ENCODE peak calls at places on chromosomes 13 and 19, in four cellular contexts. Y is K562, D is HepG2, N is GM12878. M is an unnamed sample.

GRCh38 chr13:102846261-102847015 is 606 bp downstream of the ERCC5 start:
- DNase-seq in Y (no peak), D (peak), N (no peak), M (no peak)

GRCh38 chr13:42996584-42996983 is 4.5 kb upstream of the EPSTI1 start:
- DNase-seq in Y (no peak), D (peak), N (no peak), M (no peak)

GRCh38 chr19:42555801-42556200 is 27.5 kb upstream of the CEACAM1 start:
- DNase-seq in Y (no peak), D (no peak), N (no peak), M (no peak)

GRCh38 chr19:29544656-29545360 is 19.0 kb downstream of the VSTM2B start:
- DNase-seq in Y (no peak), D (no peak), N (no peak), M (no peak)

GRCh38 chr13:26719356-26719945 is 41.1 kb downstream of the GPR12 start:
- DNase-seq in Y (peak), D (no peak), N (no peak), M (peak)

GRCh38 chr13:109734002-109734785 is 52.2 kb downstream of the IRS2 start:
- DNase-seq in Y (no peak), D (no peak), N (no peak), M (no peak)

GRCh38 chr19:1259206-1259872 is 9.8 kb upstream of the CIRBP start:
- DNase-seq in Y (no peak), D (peak), N (peak), M (no peak)

GRCh38 chr13:42876810-42877550 is 95.6 kb downstream of the FAM216B start:
- DNase-seq in Y (no peak), D (no peak), N (no peak), M (no peak)

GRCh38 chr13:34300559-34300958 is 482.6 kb downstream of the RFC3 start:
- DNase-seq in Y (no peak), D (peak), N (no peak), M (no peak)

GRCh38 chr19:407501-408440 is 1.2 kb downstream of the C2CD4C start:
- DNase-seq in Y (no peak), D (no peak), N (no peak), M (no peak)

GRCh38 chr19:8046569-8047165 is 5.9 kb upstream of the CCL25 start:
- DNase-seq in Y (no peak), D (no peak), N (no peak), M (no peak)

GRCh38 chr19:32101206-32101605 is 244.2 kb upstream of the ZNF507 start:
- DNase-seq in Y (no peak), D (no peak), N (no peak), M (no peak)

GRCh38 chr13:84096221-84096620 is 213.9 kb upstream of the SLITRK1 start:
- DNase-seq in Y (no peak), D (no peak), N (no peak), M (no peak)

GRCh38 chr13:26300140-26300539 is 46.2 kb downstream of the CDK8 start:
- DNase-seq in Y (no peak), D (no peak), N (no peak), M (no peak)

GRCh38 chr19:35249146-35249847 is 495 bp downstream of the LSR start:
- DNase-seq in Y (peak), D (no peak), N (no peak), M (no peak)

GRCh38 chr19:28917661-28918060 is 295.3 kb downstream of the UQCRFS1 start:
- DNase-seq in Y (no peak), D (no peak), N (no peak), M (no peak)

GRCh38 chr19:33472696-33473624 is 48.6 kb downstream of the PEPD start:
- DNase-seq in Y (no peak), D (no peak), N (no peak), M (no peak)

GRCh38 chr19:58170860-58171259 is 12.0 kb upstream of the ZNF274 start:
- DNase-seq in Y (no peak), D (no peak), N (no peak), M (no peak)

GRCh38 chr19:1865172-1866010 is 2.0 kb upstream of the KLF16 start:
- DNase-seq in Y (no peak), D (no peak), N (no peak), M (no peak)

GRCh38 chr13:67515895-67516294 is 285.8 kb upstream of the PCDH9 start:
- DNase-seq in Y (no peak), D (no peak), N (no peak), M (no peak)

GRCh38 chr19:1765904-1766799 is 12.8 kb downstream of the ONECUT3 start:
- DNase-seq in Y (no peak), D (no peak), N (no peak), M (no peak)

GRCh38 chr19:51368366-51369282 is at the start of gene CLDND2:
- DNase-seq in Y (peak), D (no peak), N (no peak), M (no peak)

GRCh38 chr13:54643863-54644262 is 1615.2 kb downstream of the OLFM4 start:
- DNase-seq in Y (no peak), D (no peak), N (no peak), M (no peak)

GRCh38 chr19:11483176-11484111 is 2.6 kb upstream of the ELAVL3 start:
- DNase-seq in Y (peak), D (no peak), N (no peak), M (no peak)

GRCh38 chr19:33157906-33158305 is 26.0 kb downstream of the WDR88 start:
- DNase-seq in Y (no peak), D (no peak), N (no peak), M (no peak)

GRCh38 chr19:35557539-35558399 is 5.7 kb downstream of the ATP4A start:
- DNase-seq in Y (peak), D (no peak), N (no peak), M (peak)

GRCh38 chr13:50419896-50420295 is 404.7 kb downstream of the KCNRG start:
- DNase-seq in Y (no peak), D (no peak), N (no peak), M (no peak)

GRCh38 chr13:31756346-31756745 is 17.0 kb downstream of the RXFP2 start:
- DNase-seq in Y (no peak), D (no peak), N (no peak), M (no peak)

GRCh38 chr19:46515879-46516350 is 20.2 kb upstream of the PNMA8B start:
- DNase-seq in Y (peak), D (peak), N (no peak), M (peak)

GRCh38 chr13:86792153-86792651 is 879.0 kb upstream of the SLITRK5 start:
- DNase-seq in Y (no peak), D (no peak), N (no peak), M (no peak)

GRCh38 chr19:36265856-36266374 is 51.0 kb downstream of the ZNF146 start:
- DNase-seq in Y (peak), D (no peak), N (no peak), M (no peak)

GRCh38 chr19:35462476-35462953 is 14.5 kb downstream of the FFAR2 start:
- DNase-seq in Y (no peak), D (no peak), N (peak), M (no peak)

GRCh38 chr13:28059214-28059613 is 41.2 kb downstream of the FLT3 start:
- DNase-seq in Y (peak), D (peak), N (no peak), M (peak)

GRCh38 chr19:18771328-18772242 is 19.5 kb downstream of the COMP start:
- DNase-seq in Y (no peak), D (peak), N (no peak), M (peak)

GRCh38 chr19:40464059-40465024 is 1.2 kb downstream of the BLVRB start:
- DNase-seq in Y (peak), D (peak), N (no peak), M (peak)

GRCh38 chr13:109790951-109791605 is 4.7 kb upstream of the IRS2 start:
- DNase-seq in Y (no peak), D (peak), N (no peak), M (peak)

GRCh38 chr19:58229255-58229639 is 533 bp downstream of the ZNF544 start:
- DNase-seq in Y (no peak), D (peak), N (no peak), M (no peak)

GRCh38 chr19:55308281-55308680 is 16.9 kb downstream of the TMEM150B start:
- DNase-seq in Y (no peak), D (no peak), N (no peak), M (no peak)
- TF ChIP-seq FOXK2 in Y (no peak), D (no peak), N (no peak), M (no peak)

GRCh38 chr19:54389556-54389955 is 24.8 kb upstream of the LAIR1 start:
- DNase-seq in Y (no peak), D (no peak), N (no peak), M (no peak)

GRCh38 chr19:54391589-54392061 is 23.6 kb upstream of the TTYH1 start:
- DNase-seq in Y (no peak), D (peak), N (no peak), M (no peak)

GRCh38 chr19:54392078-54392477 is 23.2 kb upstream of the TTYH1 start:
- DNase-seq in Y (no peak), D (no peak), N (no peak), M (no peak)

GRCh38 chr19:54388803-54389144 is 24.0 kb upstream of the LAIR1 start:
- DNase-seq in Y (no peak), D (no peak), N (no peak), M (no peak)

GRCh38 chr19:54390942-54391577 is 24.2 kb upstream of the TTYH1 start:
- DNase-seq in Y (peak), D (peak), N (no peak), M (peak)
- TF ChIP-seq FOXM1 in Y (no peak), D (no peak), N (no peak), M (no peak)

GRCh38 chr13:23657056-23657455 is 86.8 kb downstream of the TNFRSF19 start:
- DNase-seq in Y (no peak), D (no peak), N (no peak), M (no peak)

GRCh38 chr13:23655321-23655720 is 85.1 kb downstream of the TNFRSF19 start:
- DNase-seq in Y (no peak), D (no peak), N (no peak), M (no peak)

GRCh38 chr13:23654111-23655110 is 84.2 kb downstream of the TNFRSF19 start:
- DNase-seq in Y (no peak), D (peak), N (no peak), M (no peak)

GRCh38 chr13:23658929-23659541 is 88.8 kb downstream of the TNFRSF19 start:
- DNase-seq in Y (no peak), D (no peak), N (no peak), M (no peak)

DNA sequence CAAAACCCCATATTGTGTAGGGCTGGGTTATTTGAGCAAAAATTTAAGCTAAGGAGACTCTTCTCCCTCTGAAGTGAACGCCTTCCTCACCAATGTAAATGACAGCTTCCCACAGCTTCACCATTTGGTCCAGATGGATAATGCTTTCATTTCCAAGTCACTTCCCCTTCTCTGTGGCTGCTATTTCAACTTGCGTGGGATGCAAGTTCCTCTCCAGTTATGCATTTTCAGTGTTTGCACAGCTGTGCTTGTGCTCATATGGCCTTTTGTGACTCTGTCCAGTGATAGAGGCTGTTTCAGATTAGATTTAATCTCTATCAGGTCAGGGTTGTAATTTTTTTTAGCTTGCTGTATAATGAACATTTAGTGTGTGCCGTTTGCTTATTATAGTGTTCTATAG is 86.4 kb downstream of the TNFRSF19 start:
- DNase-seq in Y (no peak), D (peak), N (no peak), M (no peak)
- TF ChIP-seq FOXK2 in Y (no peak), D (no peak), N (no peak), M (no peak)

GRCh38 chr19:12983561-12984142 is 11.6 kb upstream of the NFIX start:
- DNase-seq in Y (peak), D (peak), N (no peak), M (peak)
- TF ChIP-seq FOXM1 in Y (no peak), D (no peak), N (no peak), M (no peak)

DNA sequence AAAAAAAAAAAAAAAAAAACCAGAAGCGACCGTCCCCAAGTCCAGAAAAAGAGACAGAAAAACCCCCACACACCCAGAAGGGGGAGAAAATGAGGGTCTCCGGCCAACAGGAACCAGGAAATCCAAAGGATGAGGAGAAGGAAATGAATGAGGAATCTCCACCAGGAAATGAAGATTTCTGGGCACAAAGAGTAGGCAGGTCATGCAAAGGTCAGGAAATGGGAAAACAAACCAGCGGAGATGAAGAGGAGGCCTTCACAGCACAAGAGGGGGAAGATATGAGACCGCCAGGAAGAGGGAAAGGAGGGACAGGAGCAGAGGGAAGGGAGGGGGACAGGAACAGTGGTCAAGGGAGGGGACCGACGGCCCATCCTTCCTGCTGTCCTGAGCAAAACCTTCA is 5.8 kb downstream of the TEAD2 start:
- DNase-seq in Y (no peak), D (no peak), N (no peak), M (no peak)
- TF ChIP-seq FOXK2 in Y (no peak), D (no peak), N (no peak), M (no peak)

GRCh38 chr13:113421673-113422270 is 31.5 kb downstream of the ADPRHL1 start:
- DNase-seq in Y (no peak), D (no peak), N (no peak), M (no peak)
- TF ChIP-seq FOXM1 in Y (no peak), D (no peak), N (no peak), M (no peak)

GRCh38 chr19:3404324-3405260 is 38.2 kb downstream of the NFIC start:
- DNase-seq in Y (no peak), D (no peak), N (no peak), M (no peak)
- TF ChIP-seq FOXK2 in Y (no peak), D (no peak), N (no peak), M (no peak)

GRCh38 chr19:50359432-50359818 is 6.0 kb downstream of the NAPSA start:
- DNase-seq in Y (no peak), D (no peak), N (no peak), M (no peak)

GRCh38 chr19:50362656-50363424 is 2.6 kb downstream of the NAPSA start:
- DNase-seq in Y (peak), D (no peak), N (no peak), M (no peak)

GRCh38 chr19:50358483-50359431 is 6.7 kb downstream of the NAPSA start:
- DNase-seq in Y (peak), D (no peak), N (peak), M (no peak)

GRCh38 chr19:50362030-50362412 is 3.4 kb downstream of the NAPSA start:
- DNase-seq in Y (no peak), D (no peak), N (no peak), M (no peak)

GRCh38 chr19:50361290-50362029 is 4.0 kb downstream of the NAPSA start:
- DNase-seq in Y (peak), D (no peak), N (no peak), M (peak)
- TF ChIP-seq FOXM1 in Y (no peak), D (no peak), N (no peak), M (no peak)

DNA sequence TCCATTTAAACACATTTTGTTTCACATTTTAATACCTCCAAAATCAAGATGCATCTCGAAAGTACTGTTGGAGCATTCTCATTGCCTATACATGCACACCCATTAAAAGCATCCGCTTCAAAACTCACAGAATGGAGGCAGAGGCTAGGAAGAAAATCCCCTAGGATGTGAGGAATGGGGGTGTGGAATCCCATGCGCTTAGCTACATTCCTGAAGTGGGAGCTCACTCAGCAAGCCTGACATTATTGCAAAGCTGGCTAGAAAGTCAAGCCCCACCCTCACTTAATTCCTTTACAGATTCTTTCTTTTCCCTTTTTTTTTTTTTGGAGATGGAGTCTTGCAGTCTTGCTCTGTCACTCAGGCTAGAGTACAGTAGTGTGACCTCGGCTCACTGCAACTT is 4.6 kb upstream of the FAM32A start:
- DNase-seq in Y (no peak), D (no peak), N (no peak), M (no peak)
- TF ChIP-seq FOXK2 in Y (no peak), D (no peak), N (no peak), M (no peak)

DNA sequence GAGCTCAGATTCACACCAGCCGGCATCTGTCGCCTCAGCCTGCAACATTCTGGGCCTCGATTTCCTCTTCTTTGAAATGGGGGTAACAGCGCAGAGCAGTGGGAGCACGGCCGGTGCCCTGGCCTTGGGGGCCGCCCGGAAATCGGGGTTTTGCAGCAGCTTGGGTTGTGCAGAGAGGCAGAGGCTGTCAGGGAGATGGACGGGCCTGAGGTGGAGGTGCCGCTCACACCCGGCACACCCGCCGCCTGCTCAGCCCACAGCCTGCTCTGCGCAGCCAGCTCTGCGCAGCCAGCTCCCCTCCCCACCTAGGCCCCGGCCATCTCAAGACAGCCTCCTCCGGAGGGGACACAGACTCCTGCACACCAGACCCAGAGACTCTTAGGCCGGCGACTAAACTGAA is 10.6 kb downstream of the KLF2 start:
- DNase-seq in Y (no peak), D (no peak), N (no peak), M (no peak)
- TF ChIP-seq FOXM1 in Y (no peak), D (no peak), N (no peak), M (no peak)

M was measured in HEK293T.